ENCODE peak calls at places on chromosomes 4 and X, in seven cellular contexts. H is RPMI7951, M is anterior cingulate cortex, C is stomach, E is GM23338, Z is fibroblast of mammary gland, Y is iPS-NIHi11. L is an unnamed sample.

GRCh38 chrX:66622209-66622608 is 16.7 kb downstream of the EDA2R start:
- DNase-seq in Y (no peak), E (no peak), H (no peak), M (no peak), Z (peak), C (no peak), L (no peak)

GRCh38 chr4:101349346-101350064 is 2.2 kb upstream of the PPP3CA start:
- DNase-seq in Y (no peak), E (no peak), H (peak), Z (peak), C (peak), M (peak), L (no peak)

GRCh38 chrX:106898462-106898861 is 4.7 kb downstream of the RIPPLY1 start:
- DNase-seq in H (peak), M (no peak), C (no peak), Z (peak), Y (peak), E (peak), L (no peak)

GRCh38 chr4:125590158-125590557 is 275.4 kb downstream of the FAT4 start:
- DNase-seq in H (no peak), Y (no peak), C (no peak), M (no peak), E (no peak), Z (no peak), L (no peak)

GRCh38 chr4:79227896-79228295 is 98.0 kb downstream of the NAA11 start:
- DNase-seq in M (no peak), H (no peak), C (no peak), Y (no peak), E (no peak), Z (peak), L (no peak)

GRCh38 chr4:102823464-102823863 is 3.9 kb downstream of the UBE2D3 start:
- DNase-seq in H (no peak), Z (no peak), C (no peak), E (no peak), Y (no peak), M (no peak), L (no peak)

GRCh38 chr4:128862608-128863313 is 53.3 kb downstream of the JADE1 start:
- DNase-seq in M (no peak), Y (no peak), C (no peak), E (no peak), H (no peak), Z (no peak), L (no peak)

GRCh38 chr4:47744253-47744652 is 93.6 kb downstream of the CORIN start:
- DNase-seq in C (no peak), Z (no peak), E (no peak), M (no peak), H (peak), Y (no peak), L (no peak)

GRCh38 chr4:112511294-112512118 is 4.5 kb downstream of the NEUROG2 start:
- DNase-seq in E (peak), Z (no peak), H (no peak), C (no peak), M (no peak), Y (no peak), L (no peak)

GRCh38 chr4:131063878-131064277 is 1967.9 kb downstream of the C4orf33 start:
- DNase-seq in Y (no peak), M (no peak), H (no peak), C (no peak), E (no peak), Z (no peak), L (no peak)

GRCh38 chr4:186058253-186058979 is 10.5 kb upstream of the TLR3 start:
- DNase-seq in E (no peak), Z (no peak), C (no peak), H (no peak), Y (no peak), M (no peak), L (no peak)

GRCh38 chr4:1881709-1882108 is 10.5 kb downstream of the NSD2 start:
- DNase-seq in E (no peak), C (no peak), M (no peak), Y (no peak), H (no peak), Z (no peak), L (no peak)

GRCh38 chr4:15161439-15161838 is 159.2 kb downstream of the CPEB2 start:
- DNase-seq in H (no peak), E (no peak), Z (no peak), Y (no peak), C (no peak), M (no peak), L (no peak)

GRCh38 chr4:3320361-3321023 is 27.7 kb downstream of the RGS12 start:
- DNase-seq in C (peak), Z (no peak), M (no peak), H (no peak), Y (no peak), E (no peak), L (no peak)

GRCh38 chrX:54043084-54043483 is 1.2 kb downstream of the PHF8 start:
- DNase-seq in H (no peak), E (no peak), M (no peak), Z (no peak), C (no peak), Y (no peak), L (no peak)

GRCh38 chrX:151538190-151539122 is 25.0 kb upstream of the PASD1 start:
- DNase-seq in Z (peak), Y (no peak), M (no peak), C (no peak), E (no peak), H (no peak), L (no peak)

GRCh38 chrX:15903186-15903681 is 48.6 kb upstream of the AP1S2 start:
- DNase-seq in M (no peak), E (no peak), H (peak), Y (no peak), Z (no peak), C (no peak), L (no peak)

GRCh38 chr4:43337707-43338106 is 445.2 kb downstream of the GRXCR1 start:
- DNase-seq in E (no peak), Z (peak), Y (no peak), M (no peak), H (peak), C (no peak), L (no peak)

GRCh38 chr4:2714071-2714770 is 41.9 kb downstream of the TNIP2 start:
- DNase-seq in C (no peak), Z (peak), H (no peak), E (no peak), M (no peak), Y (no peak), L (no peak)

GRCh38 chr4:6568148-6568547 is 6.8 kb upstream of the MAN2B2 start:
- DNase-seq in C (no peak), E (no peak), Z (no peak), M (no peak), H (no peak), Y (no peak), L (no peak)

GRCh38 chr4:87120411-87121162 is 99.8 kb downstream of the KLHL8 start:
- DNase-seq in E (no peak), C (no peak), Z (peak), M (no peak), H (no peak), Y (no peak), L (no peak)

GRCh38 chrX:31287861-31288260 is 216.0 kb upstream of the FTHL17 start:
- DNase-seq in Y (no peak), H (no peak), M (no peak), C (no peak), Z (peak), E (no peak), L (no peak)

GRCh38 chr4:8573266-8573665 is 6.9 kb upstream of the GPR78 start:
- DNase-seq in Y (no peak), C (no peak), E (no peak), M (no peak), Z (no peak), H (no peak), L (no peak)

GRCh38 chr4:158949094-158949493 is 153.8 kb upstream of the RAPGEF2 start:
- DNase-seq in M (no peak), H (peak), Y (no peak), Z (peak), C (no peak), E (no peak), L (no peak)

L was measured in HS-27A.